ENCODE peak calls at places on chromosomes 6 and 20, in ten cellular contexts. U is T follicular helper cell; I is astrocyte of the cerebellum; K is cardiac muscle cell; V is stimulated activated naive CD8-positive, alpha-beta T cell treated with anti-CD3 and anti-CD28 coated beads, Interleukin-15, amount 100 ng/mL, for 72 hours; G is CD8-positive, alpha-beta T cell; Z is amniotic stem cell; D is SW 1271; C is fibroblast of villous mesenchyme; J is T-helper 1 cell. H is an unnamed sample.

GRCh38 chr20:52746190-52746589 is 226.0 kb upstream of the TSHZ2 start:
- DNase-seq in I (no peak), V (no peak), J (no peak), Z (no peak), D (no peak), C (no peak), K (peak; percentile 18), U (no peak), G (no peak), H (no peak)

GRCh38 chr6:101208152-101208551 is 185.4 kb upstream of the GRIK2 start:
- DNase-seq in K (no peak), U (no peak), I (no peak), D (no peak), Z (no peak), V (no peak), G (no peak), C (no peak), J (no peak), H (no peak)

GRCh38 chr20:34528921-34529297 is 12.7 kb downstream of the DYNLRB1 start:
- DNase-seq in U (no peak), C (no peak), V (no peak), I (no peak), K (no peak), J (no peak), D (no peak), Z (no peak), G (no peak), H (peak; percentile 72)

GRCh38 chr20:45432294-45432693 is 16.4 kb downstream of the PIGT start:
- DNase-seq in V (peak; percentile 30), J (no peak), Z (no peak), G (peak; percentile 21), I (no peak), K (no peak), U (no peak), D (no peak), C (no peak), H (peak; percentile 38)

GRCh38 chr20:2899243-2899642 is 26.0 kb downstream of the PTPRA start:
- DNase-seq in V (peak; percentile 64), Z (no peak), G (no peak), J (no peak), D (no peak), K (no peak), C (no peak), U (no peak), I (no peak), H (no peak)

GRCh38 chr6:2147737-2148448 is 97.5 kb downstream of the GMDS start:
- DNase-seq in K (no peak), G (no peak), J (no peak), I (no peak), C (peak; percentile 12), Z (no peak), U (no peak), V (no peak), D (no peak), H (no peak)

GRCh38 chr6:30601436-30601814 is 15.6 kb downstream of the PPP1R10 start:
- DNase-seq in D (no peak), G (no peak), U (no peak), K (no peak), C (no peak), Z (no peak), V (no peak), I (no peak), J (no peak), H (no peak)

GRCh38 chr20:1299522-1299921 is 29.4 kb downstream of the SDCBP2 start:
- DNase-seq in Z (no peak), C (no peak), J (no peak), I (no peak), U (no peak), K (peak; percentile 16), G (peak; percentile 32), D (no peak), V (peak; percentile 42), H (no peak)

GRCh38 chr6:126625019-126625418 is 285.1 kb downstream of the CENPW start:
- DNase-seq in U (no peak), I (peak; percentile 35), K (peak; percentile 67), V (no peak), C (peak; percentile 34), G (no peak), Z (no peak), J (no peak), D (no peak), H (peak; percentile 34)

GRCh38 chr6:56637640-56638039 is 5.0 kb downstream of the DST start:
- DNase-seq in I (peak; percentile 70), U (no peak), V (no peak), C (peak; percentile 81), K (peak; percentile 61), J (no peak), Z (peak; percentile 54), G (no peak), D (peak; percentile 13), H (peak; percentile 74)

GRCh38 chr6:125254321-125254720 is 47.4 kb downstream of the HDDC2 start:
- DNase-seq in J (no peak), G (no peak), K (no peak), D (no peak), Z (no peak), C (no peak), U (no peak), I (no peak), V (no peak), H (no peak)

H was measured in dermis microvascular lymphatic vessel endothelial cell.